ENCODE peak calls at places on chromosomes 11 and 22, in eight cellular contexts. J is non-pigmented ciliary epithelial cell, M is hypothalamus, D is glomerular endothelial cell, S is fibroblast of pulmonary artery, H is B cell, B is left ventricle myocardium inferior, R is glutamatergic neuron. L is an unnamed sample.

GRCh38 chr11:128900468-128900867 is 9.3 kb downstream of the KCNJ5 start:
- DNase-seq in J (no peak), M (no peak), D (no peak), S (no peak), H (no peak), B (no peak), R (no peak), L (no peak)

GRCh38 chr11:113387605-113388211 is at the start of gene ANKK1:
- DNase-seq in J (no peak), M (no peak), D (no peak), S (no peak), H (no peak), B (no peak), R (no peak), L (no peak)

GRCh38 chr11:34215806-34216453 is 110.5 kb downstream of the NAT10 start:
- DNase-seq in J (no peak), M (no peak), D (no peak), S (no peak), H (no peak), B (no peak), R (no peak), L (peak)

GRCh38 chr11:121575250-121575962 is 122.6 kb upstream of the SORL1-AS1 start:
- DNase-seq in J (no peak), M (peak), D (no peak), S (peak), H (no peak), B (peak), R (no peak), L (peak)

GRCh38 chr11:13169709-13170108 is 107.9 kb upstream of the BMAL1 start:
- DNase-seq in J (peak), M (no peak), D (no peak), S (peak), H (no peak), B (no peak), R (no peak), L (peak)

GRCh38 chr22:42651134-42651533 is 1.9 kb upstream of the CYB5R3 start:
- DNase-seq in J (no peak), M (no peak), D (no peak), S (no peak), H (no peak), B (no peak), R (no peak), L (no peak)

GRCh38 chr22:19336133-19337075 is 44.9 kb upstream of the CLTCL1 start:
- DNase-seq in J (no peak), M (no peak), D (no peak), S (no peak), H (no peak), B (no peak), R (no peak), L (no peak)

GRCh38 chr22:29315286-29316195 is at the start of gene RASL10A:
- DNase-seq in J (no peak), M (no peak), D (no peak), S (no peak), H (no peak), B (no peak), R (peak), L (no peak)

GRCh38 chr11:122743949-122744876 is 88.7 kb downstream of the UBASH3B start:
- DNase-seq in J (no peak), M (no peak), D (no peak), S (no peak), H (peak), B (no peak), R (no peak), L (no peak)

L was measured in fibroblast of lung.